ENCODE peak calls at places on chromosomes 6 and 20, in seven cellular contexts. One of them, this sample, is unnamed.

GRCh38 chr6:30463651-30464618 is 25.4 kb upstream of the HLA-E start:
- DNase-seq in chondrocyte: no peak
- DNase-seq in cerebellar cortex: no peak
- DNase-seq in D341Med: no peak
- DNase-seq in fibroblast of the aortic adventitia: peak
- DNase-seq in G401: no peak
- DNase-seq in GM10248: no peak
- DNase-seq in this sample: peak

GRCh38 chr6:10531942-10532341 is 10.8 kb downstream of the GCNT2 start:
- DNase-seq in chondrocyte: no peak
- DNase-seq in cerebellar cortex: no peak
- DNase-seq in D341Med: no peak
- DNase-seq in fibroblast of the aortic adventitia: no peak
- DNase-seq in G401: no peak
- DNase-seq in GM10248: no peak
- DNase-seq in this sample: peak

GRCh38 chr20:50399917-50400704 is 110.1 kb upstream of the PTPN1 start:
- DNase-seq in chondrocyte: no peak
- DNase-seq in cerebellar cortex: no peak
- DNase-seq in D341Med: no peak
- DNase-seq in fibroblast of the aortic adventitia: no peak
- DNase-seq in G401: no peak
- DNase-seq in GM10248: no peak
- DNase-seq in this sample: no peak

GRCh38 chr20:45821942-45822341 is 5.2 kb downstream of the TNNC2 start:
- DNase-seq in chondrocyte: no peak
- DNase-seq in cerebellar cortex: no peak
- DNase-seq in D341Med: no peak
- DNase-seq in fibroblast of the aortic adventitia: no peak
- DNase-seq in G401: no peak
- DNase-seq in GM10248: no peak
- DNase-seq in this sample: no peak

GRCh38 chr20:18019068-18019467 is 38.6 kb downstream of the OVOL2 start:
- DNase-seq in chondrocyte: no peak
- DNase-seq in cerebellar cortex: no peak
- DNase-seq in D341Med: peak
- DNase-seq in fibroblast of the aortic adventitia: peak
- DNase-seq in G401: no peak
- DNase-seq in GM10248: peak
- DNase-seq in this sample: no peak

GRCh38 chr6:151229401-151230276 is 10.1 kb upstream of the AKAP12 start:
- DNase-seq in chondrocyte: no peak
- DNase-seq in cerebellar cortex: no peak
- DNase-seq in D341Med: no peak
- DNase-seq in fibroblast of the aortic adventitia: no peak
- DNase-seq in G401: no peak
- DNase-seq in GM10248: no peak
- DNase-seq in this sample: no peak

GRCh38 chr6:160362556-160362955 is 14.4 kb downstream of the SLC22A3 start:
- DNase-seq in chondrocyte: no peak
- DNase-seq in cerebellar cortex: no peak
- DNase-seq in D341Med: no peak
- DNase-seq in fibroblast of the aortic adventitia: no peak
- DNase-seq in G401: no peak
- DNase-seq in GM10248: no peak
- DNase-seq in this sample: no peak

GRCh38 chr6:136547336-136547735 is 2.9 kb downstream of the MAP7 start:
- DNase-seq in chondrocyte: no peak
- DNase-seq in cerebellar cortex: peak
- DNase-seq in D341Med: no peak
- DNase-seq in fibroblast of the aortic adventitia: peak
- DNase-seq in G401: peak
- DNase-seq in GM10248: no peak
- DNase-seq in this sample: no peak

GRCh38 chr20:48638546-48638945 is 189.3 kb downstream of the PREX1 start:
- DNase-seq in chondrocyte: no peak
- DNase-seq in cerebellar cortex: no peak
- DNase-seq in D341Med: no peak
- DNase-seq in fibroblast of the aortic adventitia: peak
- DNase-seq in G401: no peak
- DNase-seq in GM10248: no peak
- DNase-seq in this sample: no peak

GRCh38 chr20:10521068-10521834 is 86.1 kb downstream of the SLX4IP start:
- DNase-seq in chondrocyte: no peak
- DNase-seq in cerebellar cortex: no peak
- DNase-seq in D341Med: no peak
- DNase-seq in fibroblast of the aortic adventitia: peak
- DNase-seq in G401: no peak
- DNase-seq in GM10248: no peak
- DNase-seq in this sample: no peak

GRCh38 chr6:144725731-144726522 is 440.8 kb downstream of the UTRN start:
- DNase-seq in chondrocyte: no peak
- DNase-seq in cerebellar cortex: no peak
- DNase-seq in D341Med: no peak
- DNase-seq in fibroblast of the aortic adventitia: no peak
- DNase-seq in G401: no peak
- DNase-seq in GM10248: peak
- DNase-seq in this sample: no peak

GRCh38 chr6:116099036-116099435 is 1.6 kb upstream of the NT5DC1 start:
- DNase-seq in chondrocyte: no peak
- DNase-seq in cerebellar cortex: no peak
- DNase-seq in D341Med: no peak
- DNase-seq in fibroblast of the aortic adventitia: no peak
- DNase-seq in G401: no peak
- DNase-seq in GM10248: no peak
- DNase-seq in this sample: no peak

GRCh38 chr6:72554203-72554564 is 67.7 kb upstream of the KCNQ5 start:
- DNase-seq in chondrocyte: no peak
- DNase-seq in cerebellar cortex: no peak
- DNase-seq in D341Med: no peak
- DNase-seq in fibroblast of the aortic adventitia: peak
- DNase-seq in G401: no peak
- DNase-seq in GM10248: no peak
- DNase-seq in this sample: no peak

GRCh38 chr6:133202610-133203343 is 38.4 kb upstream of the EYA4 start:
- DNase-seq in chondrocyte: no peak
- DNase-seq in cerebellar cortex: no peak
- DNase-seq in D341Med: no peak
- DNase-seq in fibroblast of the aortic adventitia: no peak
- DNase-seq in G401: no peak
- DNase-seq in GM10248: no peak
- DNase-seq in this sample: no peak

GRCh38 chr6:113433506-113433991 is 423.6 kb upstream of the MARCKS start:
- DNase-seq in chondrocyte: no peak
- DNase-seq in cerebellar cortex: no peak
- DNase-seq in D341Med: no peak
- DNase-seq in fibroblast of the aortic adventitia: peak
- DNase-seq in G401: no peak
- DNase-seq in GM10248: no peak
- DNase-seq in this sample: no peak

GRCh38 chr20:49676581-49677291 is 36.9 kb downstream of the B4GALT5 start:
- DNase-seq in chondrocyte: no peak
- DNase-seq in cerebellar cortex: no peak
- DNase-seq in D341Med: no peak
- DNase-seq in fibroblast of the aortic adventitia: peak
- DNase-seq in G401: no peak
- DNase-seq in GM10248: peak
- DNase-seq in this sample: peak

GRCh38 chr6:44731485-44732095 is 344.1 kb downstream of the CDC5L start:
- DNase-seq in chondrocyte: no peak
- DNase-seq in cerebellar cortex: no peak
- DNase-seq in D341Med: no peak
- DNase-seq in fibroblast of the aortic adventitia: no peak
- DNase-seq in G401: no peak
- DNase-seq in GM10248: no peak
- DNase-seq in this sample: no peak

GRCh38 chr6:151539506-151540268 is 45.9 kb downstream of the CCDC170 start:
- DNase-seq in chondrocyte: no peak
- DNase-seq in cerebellar cortex: no peak
- DNase-seq in D341Med: no peak
- DNase-seq in fibroblast of the aortic adventitia: no peak
- DNase-seq in G401: no peak
- DNase-seq in GM10248: no peak
- DNase-seq in this sample: no peak

GRCh38 chr20:329851-330232 is 4.5 kb downstream of the SOX12 start:
- DNase-seq in chondrocyte: no peak
- DNase-seq in cerebellar cortex: no peak
- DNase-seq in D341Med: no peak
- DNase-seq in fibroblast of the aortic adventitia: no peak
- DNase-seq in G401: no peak
- DNase-seq in GM10248: no peak
- DNase-seq in this sample: no peak

GRCh38 chr20:51467971-51468626 is 74.4 kb downstream of the NFATC2 start:
- DNase-seq in chondrocyte: no peak
- DNase-seq in cerebellar cortex: no peak
- DNase-seq in D341Med: no peak
- DNase-seq in fibroblast of the aortic adventitia: no peak
- DNase-seq in G401: no peak
- DNase-seq in GM10248: no peak
- DNase-seq in this sample: no peak

GRCh38 chr6:89360415-89360999 is 8.0 kb upstream of the UBE2J1 start:
- DNase-seq in chondrocyte: no peak
- DNase-seq in cerebellar cortex: no peak
- DNase-seq in D341Med: no peak
- DNase-seq in fibroblast of the aortic adventitia: peak
- DNase-seq in G401: no peak
- DNase-seq in GM10248: peak
- DNase-seq in this sample: peak

GRCh38 chr6:130840050-130840449 is 12.8 kb downstream of the SMLR1 start:
- DNase-seq in chondrocyte: no peak
- DNase-seq in cerebellar cortex: no peak
- DNase-seq in D341Med: no peak
- DNase-seq in fibroblast of the aortic adventitia: no peak
- DNase-seq in G401: no peak
- DNase-seq in GM10248: no peak
- DNase-seq in this sample: no peak

GRCh38 chr6:14734052-14734415 is 511.8 kb upstream of the JARID2 start:
- DNase-seq in chondrocyte: no peak
- DNase-seq in cerebellar cortex: no peak
- DNase-seq in D341Med: no peak
- DNase-seq in fibroblast of the aortic adventitia: peak
- DNase-seq in G401: no peak
- DNase-seq in GM10248: no peak
- DNase-seq in this sample: no peak

GRCh38 chr6:45691426-45691825 is 313.7 kb upstream of the SUPT3H start:
- DNase-seq in chondrocyte: no peak
- DNase-seq in cerebellar cortex: no peak
- DNase-seq in D341Med: no peak
- DNase-seq in fibroblast of the aortic adventitia: no peak
- DNase-seq in G401: no peak
- DNase-seq in GM10248: no peak
- DNase-seq in this sample: no peak

GRCh38 chr6:86474081-86474480 is 463.2 kb upstream of the HTR1E start:
- DNase-seq in chondrocyte: no peak
- DNase-seq in cerebellar cortex: no peak
- DNase-seq in D341Med: no peak
- DNase-seq in fibroblast of the aortic adventitia: no peak
- DNase-seq in G401: no peak
- DNase-seq in GM10248: no peak
- DNase-seq in this sample: no peak

GRCh38 chr6:3355358-3356055 is 96.8 kb downstream of the PSMG4 start:
- DNase-seq in chondrocyte: no peak
- DNase-seq in cerebellar cortex: peak
- DNase-seq in D341Med: no peak
- DNase-seq in fibroblast of the aortic adventitia: no peak
- DNase-seq in G401: peak
- DNase-seq in GM10248: no peak
- DNase-seq in this sample: no peak

GRCh38 chr20:57451759-57452661 is 60.8 kb downstream of the RBM38 start:
- DNase-seq in chondrocyte: no peak
- DNase-seq in cerebellar cortex: no peak
- DNase-seq in D341Med: no peak
- DNase-seq in fibroblast of the aortic adventitia: no peak
- DNase-seq in G401: no peak
- DNase-seq in GM10248: no peak
- DNase-seq in this sample: peak

GRCh38 chr20:63641792-63642517 is 11.3 kb downstream of the STMN3 start:
- DNase-seq in chondrocyte: no peak
- DNase-seq in cerebellar cortex: peak
- DNase-seq in D341Med: peak
- DNase-seq in fibroblast of the aortic adventitia: peak
- DNase-seq in G401: peak
- DNase-seq in GM10248: peak
- DNase-seq in this sample: peak

GRCh38 chr6:105550961-105551625 is 148.2 kb upstream of the PREP start:
- DNase-seq in chondrocyte: no peak
- DNase-seq in cerebellar cortex: no peak
- DNase-seq in D341Med: no peak
- DNase-seq in fibroblast of the aortic adventitia: peak
- DNase-seq in G401: no peak
- DNase-seq in GM10248: no peak
- DNase-seq in this sample: no peak

GRCh38 chr6:147586044-147586443 is 77.6 kb downstream of the SAMD5 start:
- DNase-seq in chondrocyte: no peak
- DNase-seq in cerebellar cortex: peak
- DNase-seq in D341Med: no peak
- DNase-seq in fibroblast of the aortic adventitia: peak
- DNase-seq in G401: peak
- DNase-seq in GM10248: no peak
- DNase-seq in this sample: no peak

GRCh38 chr6:45049188-45049843 is 278.8 kb upstream of the RUNX2 start:
- DNase-seq in chondrocyte: no peak
- DNase-seq in cerebellar cortex: no peak
- DNase-seq in D341Med: no peak
- DNase-seq in fibroblast of the aortic adventitia: no peak
- DNase-seq in G401: no peak
- DNase-seq in GM10248: peak
- DNase-seq in this sample: no peak

GRCh38 chr6:36642913-36643817 is 35.3 kb upstream of the CDKN1A start:
- DNase-seq in chondrocyte: peak
- DNase-seq in cerebellar cortex: peak
- DNase-seq in D341Med: no peak
- DNase-seq in fibroblast of the aortic adventitia: peak
- DNase-seq in G401: peak
- DNase-seq in GM10248: no peak
- DNase-seq in this sample: no peak

GRCh38 chr20:16048881-16049280 is 524.4 kb downstream of the KIF16B start:
- DNase-seq in chondrocyte: no peak
- DNase-seq in cerebellar cortex: no peak
- DNase-seq in D341Med: no peak
- DNase-seq in fibroblast of the aortic adventitia: no peak
- DNase-seq in G401: no peak
- DNase-seq in GM10248: no peak
- DNase-seq in this sample: no peak

GRCh38 chr6:72657798-72658197 is 35.9 kb downstream of the KCNQ5 start:
- DNase-seq in chondrocyte: no peak
- DNase-seq in cerebellar cortex: no peak
- DNase-seq in D341Med: no peak
- DNase-seq in fibroblast of the aortic adventitia: peak
- DNase-seq in G401: no peak
- DNase-seq in GM10248: no peak
- DNase-seq in this sample: no peak

GRCh38 chr20:57200882-57201723 is 65.3 kb downstream of the BMP7 start:
- DNase-seq in chondrocyte: no peak
- DNase-seq in cerebellar cortex: no peak
- DNase-seq in D341Med: no peak
- DNase-seq in fibroblast of the aortic adventitia: no peak
- DNase-seq in G401: no peak
- DNase-seq in GM10248: no peak
- DNase-seq in this sample: no peak

GRCh38 chr6:47149554-47149953 is 107.4 kb upstream of the ADGRF1 start:
- DNase-seq in chondrocyte: no peak
- DNase-seq in cerebellar cortex: no peak
- DNase-seq in D341Med: no peak
- DNase-seq in fibroblast of the aortic adventitia: no peak
- DNase-seq in G401: no peak
- DNase-seq in GM10248: no peak
- DNase-seq in this sample: no peak

GRCh38 chr6:163926642-163927041 is 512.1 kb downstream of the QKI start:
- DNase-seq in chondrocyte: no peak
- DNase-seq in cerebellar cortex: peak
- DNase-seq in D341Med: no peak
- DNase-seq in fibroblast of the aortic adventitia: no peak
- DNase-seq in G401: peak
- DNase-seq in GM10248: no peak
- DNase-seq in this sample: no peak